ENCODE peak calls at places on chromosomes 7 and 10, in four cellular contexts. M is MM.1S, L is astrocyte, N is caudate nucleus. K is an unnamed sample.
A peak's percentile ranks its signal among the peaks of the same experiment; 100 is the strongest.

GRCh38 chr7:120944826-120945562 is 5.6 kb upstream of the ING3 start:
- DNase-seq in M (no peak), L (no peak), N (no peak), K (no peak)

GRCh38 chr7:85156661-85157213 is 30.1 kb downstream of the SEMA3D start:
- DNase-seq in N (no peak), M (no peak), L (no peak), K (no peak)

GRCh38 chr7:1054438-1055083 is 10.2 kb downstream of the GPR146 start:
- DNase-seq in N (peak; percentile 30), L (no peak), M (no peak), K (no peak)

GRCh38 chr10:21497177-21497807 is 28.2 kb downstream of the SKIDA1 start:
- DNase-seq in M (peak; percentile 30), N (peak; percentile 60), L (peak; percentile 63), K (peak; percentile 39)

GRCh38 chr10:24957624-24958435 is 5.4 kb upstream of the PRTFDC1 start:
- DNase-seq in L (peak; percentile 92), M (no peak), N (no peak), K (peak; percentile 57)

GRCh38 chr10:127612-128432 is 7.4 kb upstream of the ZMYND11 start:
- DNase-seq in L (no peak), N (no peak), M (no peak), K (no peak)

GRCh38 chr7:30430777-30431176 is 47.8 kb downstream of the NOD1 start:
- DNase-seq in M (no peak), L (no peak), N (no peak), K (no peak)

GRCh38 chr10:131269776-131270460 is 41.6 kb downstream of the TCERG1L start:
- DNase-seq in N (no peak), L (no peak), M (no peak), K (no peak)

DNA sequence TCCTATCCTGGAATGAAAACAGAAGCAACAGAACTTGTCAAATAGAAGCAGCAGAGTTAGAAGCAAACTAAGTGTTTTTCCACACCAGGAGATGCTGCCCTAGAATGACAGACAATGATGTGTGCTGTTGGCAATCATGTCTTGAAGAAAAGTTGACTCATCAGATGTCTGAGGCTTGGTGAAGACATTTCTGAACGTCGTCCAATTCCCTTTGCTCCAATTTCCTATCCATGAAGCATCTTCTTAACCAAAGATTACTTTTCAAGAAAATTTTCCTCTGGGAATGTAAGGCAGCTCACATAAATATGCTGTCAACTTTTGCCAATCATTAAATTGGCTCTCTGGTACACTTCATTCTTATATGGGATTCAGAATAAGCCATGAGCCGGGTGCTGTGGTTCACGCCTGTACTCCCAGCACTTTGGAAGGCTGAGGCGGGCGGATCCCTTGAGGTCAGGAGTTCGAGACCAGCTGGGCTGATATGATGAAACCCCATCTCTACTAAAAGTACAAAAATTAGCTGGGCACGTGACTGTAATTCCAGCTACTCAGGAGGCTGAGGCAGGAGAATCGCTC is 34.6 kb downstream of the MALSU1 start:
- DNase-seq in N (no peak), L (peak; percentile 95), M (no peak), K (peak; percentile 66)
- H3K27ac ChIP-seq in N (no peak overlapping the region), L (peak overlapping the region; percentile 86), M (no peak overlapping the region), K (peak overlapping the region; percentile 63)

GRCh38 chr10:119521443-119522204 is 20.9 kb downstream of the RGS10 start:
- DNase-seq in L (peak; percentile 88), M (no peak), N (no peak), K (no peak)
- H3K27ac ChIP-seq in L (peak overlapping the region; percentile 58), M (no peak overlapping the region), N (no peak overlapping the region), K (peak overlapping the region; percentile 24)

GRCh38 chr7:29285861-29286260 is 91.3 kb downstream of the CHN2 start:
- DNase-seq in L (no peak), M (no peak), N (no peak), K (no peak)

GRCh38 chr7:29289156-29290021 is 94.8 kb downstream of the CHN2 start:
- DNase-seq in L (peak; percentile 57), M (no peak), N (no peak), K (no peak)

GRCh38 chr7:29287366-29287765 is 92.8 kb downstream of the CHN2 start:
- DNase-seq in L (peak; percentile 94), M (no peak), N (no peak), K (peak; percentile 84)

GRCh38 chr7:29290829-29291228 is 96.3 kb downstream of the CHN2 start:
- DNase-seq in M (no peak), N (no peak), L (no peak), K (no peak)

DNA sequence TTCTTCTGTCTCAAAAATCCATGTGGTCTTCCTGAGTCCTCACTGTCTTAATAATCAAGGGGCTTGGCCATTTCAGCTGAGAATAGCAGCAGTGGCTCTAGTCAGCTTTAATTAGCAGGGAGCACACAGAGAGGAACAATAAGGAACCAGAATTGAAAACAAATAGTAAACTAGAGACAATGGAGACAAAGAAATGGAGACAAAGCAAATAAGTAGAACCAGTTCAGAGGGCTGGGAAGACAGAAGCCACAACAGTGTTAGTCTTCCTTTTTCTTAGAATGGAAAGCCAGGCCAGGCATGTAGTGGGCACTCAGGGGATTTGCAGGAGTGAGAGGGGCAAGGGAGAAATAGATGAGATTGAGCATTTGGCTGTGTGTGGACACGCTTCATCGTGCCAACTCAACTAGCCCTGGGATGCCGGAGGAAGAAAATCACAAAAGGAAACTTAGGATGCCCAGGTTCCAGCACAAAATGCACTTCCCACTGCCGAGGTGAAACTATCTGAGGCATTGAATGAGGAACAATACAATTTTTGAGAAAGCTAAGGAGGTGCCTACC is 94.0 kb downstream of the CHN2 start:
- DNase-seq in N (no peak), L (no peak), M (no peak), K (no peak)
- H3K27ac ChIP-seq in N (peak overlapping the region; percentile 85), L (no peak overlapping the region), M (no peak overlapping the region), K (no peak overlapping the region)

DNA sequence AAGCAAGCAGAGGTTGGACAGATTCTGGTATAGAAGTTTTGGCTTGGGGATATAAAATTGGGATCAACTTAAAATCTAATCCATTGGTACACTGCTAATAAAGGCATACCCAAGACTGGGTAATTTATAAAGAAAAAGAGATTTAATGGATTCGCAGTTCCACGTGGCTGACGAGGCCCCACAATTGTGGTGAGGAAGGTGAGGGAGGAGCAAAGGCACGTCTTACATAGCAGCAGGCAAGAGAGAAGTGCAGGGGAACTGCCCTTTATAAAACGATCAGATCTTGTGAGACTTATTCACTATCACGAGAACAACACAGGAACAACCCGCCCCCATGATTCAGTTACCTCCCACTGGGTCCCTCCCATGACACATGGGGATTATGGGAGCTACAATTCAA is 9.7 kb downstream of the ACADSB start:
- DNase-seq in M (no peak), L (no peak), N (no peak), K (no peak)
- H3K27ac ChIP-seq in M (no peak overlapping the region), L (no peak overlapping the region), N (no peak overlapping the region), K (no peak overlapping the region)

DNA sequence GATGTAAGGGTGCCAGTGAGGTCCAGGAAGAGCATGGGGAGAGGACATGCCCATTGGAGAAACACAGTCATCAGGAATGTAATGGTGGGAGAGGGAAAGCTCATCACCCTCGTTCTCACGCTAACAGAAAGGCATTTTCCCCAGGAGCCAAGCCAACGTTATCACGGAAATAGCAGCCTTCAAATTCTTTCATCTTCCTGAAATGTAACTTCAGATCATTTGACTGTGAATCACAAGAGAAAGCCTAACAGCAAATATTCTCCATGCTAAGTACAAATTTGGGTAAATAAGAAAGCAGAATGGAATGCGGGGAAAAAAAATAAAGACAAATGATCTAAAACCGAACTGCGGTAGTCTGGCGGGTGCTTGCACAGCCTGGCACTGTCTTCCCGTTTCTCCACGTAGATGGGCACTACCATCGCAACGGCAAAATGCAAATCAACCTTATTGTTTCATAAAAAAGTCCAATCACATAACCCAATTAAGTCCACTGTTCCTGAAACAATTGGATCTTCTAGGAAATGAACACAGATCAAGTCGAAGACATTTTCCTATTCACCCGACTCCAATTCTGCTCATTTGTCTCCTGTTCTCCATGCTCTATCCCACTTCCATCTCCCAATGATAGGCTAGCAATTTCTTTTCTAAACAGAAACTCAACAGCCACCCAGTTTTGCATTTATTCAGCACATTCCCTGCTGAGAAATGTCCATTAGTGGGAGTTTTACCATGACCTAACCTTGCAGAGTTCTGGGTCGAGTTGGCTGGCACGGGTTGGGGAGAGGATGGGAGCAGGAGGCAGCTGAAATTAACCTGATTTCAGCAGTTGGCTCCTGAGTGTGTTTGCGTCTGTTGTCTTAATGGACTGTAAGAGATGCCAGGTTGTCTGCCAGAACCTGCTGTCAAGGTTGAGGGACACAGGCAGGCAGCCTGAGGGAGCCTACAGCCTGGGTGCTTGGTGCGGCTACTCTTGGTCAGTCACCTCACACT is 74.6 kb upstream of the FRMD4A start:
- DNase-seq in N (no peak), M (no peak), L (peak; percentile 100), K (no peak)
- H3K27ac ChIP-seq in N (no peak overlapping the region), M (no peak overlapping the region), L (peak overlapping the region; percentile 97), K (peak overlapping the region; percentile 33)

GRCh38 chr7:90250601-90251303 is 5.8 kb downstream of the CFAP69 start:
- DNase-seq in M (no peak), N (no peak), L (peak; percentile 57), K (no peak)
- H3K27ac ChIP-seq in M (no peak overlapping the region), N (no peak overlapping the region), L (no peak overlapping the region), K (no peak overlapping the region)

GRCh38 chr10:61899997-61900828 is 1.3 kb upstream of the ARID5B start:
- DNase-seq in L (peak; percentile 66), M (peak; percentile 86), N (peak; percentile 23), K (no peak)
- H3K27ac ChIP-seq in L (peak overlapping the region; percentile 97), M (peak overlapping the region; percentile 98), N (peak overlapping the region; percentile 72), K (peak overlapping the region; percentile 96)

GRCh38 chr10:88642991-88643390 is 21.3 kb upstream of the LIPF start:
- DNase-seq in M (no peak), N (no peak), L (peak; percentile 44), K (no peak)
- H3K27ac ChIP-seq in M (no peak overlapping the region), N (no peak overlapping the region), L (no peak overlapping the region), K (no peak overlapping the region)

DNA sequence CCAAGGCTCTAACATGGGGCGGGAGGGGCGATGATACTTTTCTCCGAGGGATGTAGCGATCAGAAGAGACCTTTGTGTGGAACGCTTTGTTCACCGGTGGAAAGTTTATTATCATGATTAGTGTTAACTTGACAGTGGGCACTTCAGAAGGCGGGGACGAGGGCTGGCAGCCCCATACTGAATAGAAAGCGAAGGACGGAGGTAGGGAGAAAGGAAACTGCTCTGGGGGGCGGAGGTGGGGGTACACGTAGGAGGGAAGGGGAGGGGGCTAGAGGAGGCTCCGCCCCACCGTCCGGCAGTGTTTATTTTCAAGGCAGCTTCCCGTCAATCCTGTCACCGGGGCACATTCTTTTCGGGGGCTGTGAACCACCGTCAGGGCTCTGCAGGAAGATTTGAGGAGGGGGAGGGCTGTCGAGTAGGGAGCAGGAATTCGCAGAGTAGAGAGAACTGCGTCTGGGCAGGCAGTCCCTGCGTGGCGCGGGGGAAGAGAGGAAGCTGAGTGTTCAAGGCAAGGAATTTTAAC is 9.4 kb upstream of the NKX2-3 start:
- DNase-seq in M (no peak), L (no peak), N (no peak), K (no peak)
- H3K27ac ChIP-seq in M (no peak overlapping the region), L (no peak overlapping the region), N (no peak overlapping the region), K (no peak overlapping the region)